ENCODE peak calls at places on chromosomes 12 and 14, in four cellular contexts. P, S, I and C are unnamed samples.

GRCh38 chr14:70073924-70074566 is 114.7 kb downstream of the SLC8A3 start:
- DNase-seq in P (peak; percentile 91), S (peak; percentile 54), I (peak; percentile 64), C (peak; percentile 66)

GRCh38 chr12:109695961-109696461 is 17.6 kb upstream of the FAM222A start:
- DNase-seq in I (no peak), S (no peak), P (no peak), C (no peak)

GRCh38 chr12:62605972-62606371 is 139.3 kb downstream of the MON2 start:
- DNase-seq in I (no peak), P (no peak), S (no peak), C (no peak)

GRCh38 chr12:48969160-48969771 is 2.3 kb downstream of the WNT10B start:
- DNase-seq in S (no peak), P (no peak), I (no peak), C (no peak)

GRCh38 chr14:99230271-99231141 is 41.5 kb downstream of the BCL11B start:
- DNase-seq in I (no peak), S (peak; percentile 35), P (no peak), C (no peak)

GRCh38 chr14:82009076-82009475 is 475.4 kb upstream of the SEL1L start:
- DNase-seq in P (no peak), S (no peak), I (no peak), C (no peak)

GRCh38 chr12:121499929-121500793 is 80.7 kb downstream of the KDM2B start:
- DNase-seq in P (peak; percentile 88), S (peak; percentile 56), I (peak; percentile 68), C (peak; percentile 68)

GRCh38 chr12:26520869-26521268 is 312.1 kb downstream of the ITPR2 start:
- DNase-seq in S (no peak), P (no peak), I (no peak), C (no peak)

GRCh38 chr12:121697093-121697698 is 15.4 kb upstream of the TMEM120B start:
- DNase-seq in S (peak; percentile 51), P (peak; percentile 61), I (peak; percentile 47), C (no peak)

GRCh38 chr12:116389326-116389725 is 111.8 kb upstream of the MED13L start:
- DNase-seq in I (no peak), P (no peak), S (no peak), C (no peak)

GRCh38 chr12:67441736-67442346 is 172.7 kb downstream of the CAND1 start:
- DNase-seq in P (peak; percentile 64), S (peak; percentile 77), I (peak; percentile 76), C (peak; percentile 60)

GRCh38 chr12:131458931-131459575 is 251.8 kb upstream of the SFSWAP start:
- DNase-seq in P (no peak), S (no peak), I (no peak), C (no peak)

GRCh38 chr12:461425-461824 is 1.7 kb downstream of the B4GALNT3 start:
- DNase-seq in I (no peak), S (no peak), P (no peak), C (no peak)

GRCh38 chr12:131808744-131809371 is 19.3 kb upstream of the MMP17 start:
- DNase-seq in P (no peak), S (no peak), I (peak; percentile 13), C (no peak)

GRCh38 chr12:56206373-56207166 is 15.2 kb downstream of the RNF41 start:
- DNase-seq in I (peak; percentile 62), P (peak; percentile 41), S (peak; percentile 52), C (peak; percentile 66)

GRCh38 chr12:103140217-103140616 is 182.7 kb downstream of the ASCL1 start:
- DNase-seq in S (no peak), I (no peak), P (no peak), C (no peak)

GRCh38 chr14:73800970-73801515 is 50.6 kb upstream of the PTGR2 start:
- DNase-seq in S (no peak), P (no peak), I (no peak), C (no peak)

GRCh38 chr12:131230340-131231099 is 276.8 kb downstream of the ADGRD1 start:
- DNase-seq in S (no peak), P (no peak), I (no peak), C (no peak)

GRCh38 chr12:53074999-53075370 is 4.2 kb downstream of the SPRYD3 start:
- DNase-seq in P (no peak), S (no peak), I (no peak), C (no peak)

GRCh38 chr14:76257111-76257803 is 105.5 kb downstream of the GPATCH2L start:
- DNase-seq in S (peak; percentile 57), P (no peak), I (no peak), C (no peak)

GRCh38 chr14:23079716-23080115 is 15.2 kb downstream of the ACIN1 start:
- DNase-seq in S (peak; percentile 65), I (peak; percentile 65), P (no peak), C (no peak)

GRCh38 chr14:50342211-50343080 is 30.3 kb downstream of the DMAC2L start:
- DNase-seq in P (peak; percentile 79), S (peak; percentile 94), I (peak; percentile 83), C (no peak)

GRCh38 chr12:22797686-22798085 is 172.7 kb downstream of the ETNK1 start:
- DNase-seq in S (no peak), I (no peak), P (no peak), C (no peak)

GRCh38 chr12:14691560-14691959 is 4.8 kb downstream of the GUCY2C start:
- DNase-seq in I (no peak), S (no peak), P (no peak), C (no peak)

GRCh38 chr14:72434856-72435255 is 459.0 kb downstream of the DPF3 start:
- DNase-seq in P (no peak), S (peak; percentile 6), I (no peak), C (no peak)

GRCh38 chr12:128794661-128795529 is 28.9 kb downstream of the SLC15A4 start:
- DNase-seq in P (no peak), I (no peak), S (no peak), C (no peak)

GRCh38 chr14:69004731-69005431 is 25.8 kb upstream of the ACTN1 start:
- DNase-seq in S (peak; percentile 16), I (no peak), P (no peak), C (no peak)

GRCh38 chr12:6980075-6980474 is 9.4 kb downstream of the EMG1 start:
- DNase-seq in I (no peak), P (no peak), S (no peak), C (no peak)

GRCh38 chr12:54173066-54173726 is 15.6 kb downstream of the SMUG1 start:
- DNase-seq in P (no peak), I (peak; percentile 52), S (peak; percentile 28), C (peak; percentile 55)

GRCh38 chr12:3152892-3153291 is 75.7 kb downstream of the TSPAN9 start:
- DNase-seq in P (no peak), I (no peak), S (no peak), C (no peak)

GRCh38 chr14:20247651-20248246 is 8.7 kb downstream of the OR11H4 start:
- DNase-seq in P (no peak), I (no peak), S (no peak), C (peak; percentile 15)

GRCh38 chr12:32891956-32892355 is 4.6 kb downstream of the PKP2 start:
- DNase-seq in P (peak; percentile 52), S (peak; percentile 4), I (peak; percentile 68), C (no peak)